ENCODE peak calls at places on chromosomes 11 and 22, in nine cellular contexts. A is GM13977; X is esophagus squamous epithelium; T is GM10248; W is GM23338; G is GM06990; S is heart left ventricle; R is CD4-positive, alpha-beta T cell; L is tibial artery. P is an unnamed sample.
A peak's percentile ranks its signal among the peaks of the same experiment; 100 is the strongest.

GRCh38 chr11:61543606-61544306 is 35.2 kb downstream of the LRRC10B start:
- DNase-seq in T (no peak), S (no peak), G (no peak), X (no peak), R (no peak), L (no peak), W (no peak), A (no peak), P (no peak)

GRCh38 chr22:30245985-30246901 is at the start of gene LIF:
- DNase-seq in X (no peak), G (no peak), T (peak; percentile 76), L (no peak), A (peak; percentile 83), W (peak; percentile 76), R (peak; percentile 35), S (no peak), P (peak; percentile 71)

GRCh38 chr11:102837646-102838045 is 5.8 kb downstream of the MMP3 start:
- DNase-seq in A (no peak), S (no peak), G (no peak), X (no peak), W (no peak), L (no peak), R (no peak), T (no peak), P (no peak)

GRCh38 chr11:68412593-68413475 is 47.7 kb upstream of the PPP6R3 start:
- DNase-seq in W (no peak), A (peak; percentile 60), L (no peak), G (peak; percentile 78), R (no peak), T (no peak), S (peak; percentile 70), X (no peak), P (no peak)

GRCh38 chr11:44321059-44321458 is 11.1 kb upstream of the ALX4 start:
- DNase-seq in R (no peak), X (no peak), L (no peak), G (no peak), A (no peak), T (no peak), S (no peak), W (no peak), P (no peak)

GRCh38 chr11:69264486-69264885 is 29.5 kb upstream of the MYEOV start:
- DNase-seq in R (no peak), G (no peak), W (no peak), X (no peak), T (no peak), S (no peak), L (no peak), A (no peak), P (no peak)

GRCh38 chr22:39250131-39250530 is 5.3 kb upstream of the PDGFB start:
- DNase-seq in R (no peak), L (no peak), S (no peak), T (no peak), W (no peak), G (no peak), X (no peak), A (no peak), P (no peak)

GRCh38 chr11:23727821-23728220 is 769.0 kb upstream of the LUZP2 start:
- DNase-seq in X (no peak), G (no peak), R (no peak), A (peak; percentile 36), W (no peak), T (no peak), L (no peak), S (no peak), P (peak; percentile 19)

GRCh38 chr11:117841582-117842031 is 17.1 kb upstream of the FXYD2 start:
- DNase-seq in X (no peak), W (no peak), A (no peak), R (no peak), L (peak; percentile 16), G (no peak), S (peak; percentile 19), T (no peak), P (no peak)

GRCh38 chr11:105670811-105671210 is 60.9 kb downstream of the GRIA4 start:
- DNase-seq in A (no peak), T (no peak), W (no peak), X (no peak), L (no peak), S (no peak), R (no peak), G (no peak), P (no peak)

GRCh38 chr11:64536396-64536935 is 54.6 kb upstream of the SLC22A12 start:
- DNase-seq in G (no peak), A (no peak), R (no peak), T (no peak), W (no peak), S (no peak), X (no peak), L (peak; percentile 10), P (no peak)

GRCh38 chr22:26890870-26891269 is 233.5 kb downstream of the MIAT start:
- DNase-seq in G (no peak), S (no peak), A (no peak), W (peak; percentile 29), T (no peak), R (no peak), L (no peak), X (no peak), P (peak; percentile 42)

GRCh38 chr11:329886-330253 is 9.2 kb upstream of the IFITM3 start:
- DNase-seq in T (no peak), S (no peak), X (no peak), G (no peak), A (no peak), W (no peak), R (no peak), L (no peak), P (no peak)
- TF ChIP-seq CTCF in T (no peak), S (no peak), X (no peak), G (no peak), A (no peak), W (no peak), R (no peak), L (no peak), P (no peak)

GRCh38 chr11:96167233-96167632 is 175.8 kb downstream of the MAML2 start:
- DNase-seq in R (no peak), L (no peak), W (no peak), X (no peak), S (no peak), T (no peak), A (no peak), G (no peak), P (no peak)

GRCh38 chr11:96173424-96173823 is 169.6 kb downstream of the MAML2 start:
- DNase-seq in W (no peak), A (no peak), T (no peak), X (no peak), L (no peak), R (no peak), S (no peak), G (no peak), P (no peak)

GRCh38 chr11:96169250-96169649 is 173.7 kb downstream of the MAML2 start:
- DNase-seq in S (no peak), X (no peak), G (no peak), T (no peak), A (no peak), L (no peak), W (no peak), R (no peak), P (peak; percentile 4)

GRCh38 chr11:96167787-96168186 is 175.2 kb downstream of the MAML2 start:
- DNase-seq in G (no peak), S (no peak), X (no peak), T (no peak), R (no peak), W (no peak), L (no peak), A (no peak), P (no peak)

DNA sequence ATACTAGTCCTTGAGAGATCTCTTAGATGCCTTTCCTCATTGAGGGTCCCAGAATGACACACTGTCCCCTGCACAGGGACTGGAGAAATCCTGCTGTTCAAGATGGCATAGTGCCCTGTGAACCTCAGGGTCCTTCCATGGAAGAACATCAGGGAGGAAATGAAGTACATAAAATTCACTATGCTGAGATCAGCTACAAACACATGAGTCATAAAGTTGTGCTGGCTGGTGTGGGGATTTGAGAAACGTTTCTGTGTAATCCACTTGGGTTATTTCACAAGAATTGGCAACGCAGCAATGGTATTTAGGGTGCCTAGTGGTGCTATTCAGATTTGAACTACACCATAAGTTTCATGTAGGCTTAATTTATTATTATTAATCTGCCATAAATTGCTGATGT is 174.4 kb downstream of the MAML2 start:
- DNase-seq in T (no peak), S (peak; percentile 38), L (peak; percentile 63), X (no peak), A (no peak), W (no peak), R (no peak), G (no peak), P (peak; percentile 14)
- TF ChIP-seq CTCF in T (no peak), S (no peak), L (no peak), X (no peak), A (no peak), W (no peak), R (no peak), G (no peak), P (no peak)

GRCh38 chr11:76030973-76031590 is 175.2 kb downstream of the WNT11 start:
- DNase-seq in R (no peak), L (no peak), G (no peak), S (no peak), A (no peak), W (peak; percentile 16), T (no peak), X (no peak), P (peak; percentile 2)

GRCh38 chr11:76038608-76039007 is 167.7 kb downstream of the WNT11 start:
- DNase-seq in T (no peak), S (no peak), G (no peak), A (no peak), X (no peak), R (no peak), W (no peak), L (no peak), P (no peak)

GRCh38 chr11:76035020-76035419 is 171.3 kb downstream of the WNT11 start:
- DNase-seq in T (no peak), S (no peak), R (no peak), L (no peak), G (no peak), A (no peak), W (no peak), X (no peak), P (no peak)

GRCh38 chr11:76030286-76030685 is 176.0 kb downstream of the WNT11 start:
- DNase-seq in R (no peak), S (no peak), X (no peak), L (no peak), T (no peak), A (no peak), G (no peak), W (peak; percentile 27), P (peak; percentile 29)

DNA sequence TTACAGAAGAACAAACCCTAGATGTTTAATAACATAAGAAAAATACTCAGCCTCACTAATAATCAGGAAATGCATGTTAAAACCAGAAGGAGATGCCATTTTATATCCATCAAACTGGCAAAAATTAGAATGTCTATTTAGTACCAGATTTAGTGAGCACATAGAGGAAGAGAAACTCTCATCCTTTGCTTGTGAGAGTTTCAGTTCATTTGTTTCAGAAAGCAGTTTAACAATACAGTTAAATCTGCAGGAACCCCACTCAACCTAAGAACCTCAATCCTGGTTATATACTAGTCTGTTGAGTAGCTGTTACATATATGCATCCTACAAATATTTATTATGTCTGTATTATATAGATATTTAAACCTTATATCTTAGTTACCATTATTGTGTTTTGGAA is 172.6 kb downstream of the WNT11 start:
- DNase-seq in G (no peak), L (no peak), T (no peak), R (no peak), S (no peak), X (no peak), W (no peak), A (no peak), P (no peak)
- TF ChIP-seq CTCF in G (no peak), L (no peak), T (no peak), R (no peak), S (no peak), X (no peak), W (no peak), A (no peak), P (no peak)

GRCh38 chr22:28808716-28809355 is 8.5 kb upstream of the XBP1 start:
- DNase-seq in X (no peak), R (no peak), W (no peak), A (no peak), S (no peak), L (no peak), G (no peak), T (no peak), P (no peak)
- TF ChIP-seq CTCF in X (no peak), R (no peak), W (no peak), A (no peak), S (no peak), L (no peak), G (no peak), T (no peak), P (no peak)